ENCODE peak calls at places on chromosomes 16 and 17, in seven cellular contexts. C is thoracic aorta, P is neural progenitor cell, G is heart right ventricle, V is psoas muscle, T is heart left ventricle, O is fibroblast of lung. D is an unnamed sample. For H3K27me3 and H3K4me1, the result is how much of the 10 kb centered on the place peaks cover.

GRCh38 chr17:64784353-64784798 is 122.3 kb upstream of the SMURF2 start:
- DNase-seq in O (no peak), P (no peak), T (no peak), C (no peak), V (no peak), G (no peak), D (peak)

GRCh38 chr17:7393613-7394451 is 493 bp downstream of the PLSCR3 start:
- DNase-seq in O (no peak), C (no peak), P (peak), G (no peak), V (no peak), T (no peak), D (peak)

GRCh38 chr16:12507366-12507765 is 296.3 kb downstream of the CPPED1 start:
- DNase-seq in V (no peak), T (no peak), O (no peak), G (no peak), P (no peak), C (no peak), D (no peak)

GRCh38 chr17:82255573-82255972 is 17.9 kb downstream of the CSNK1D start:
- DNase-seq in G (no peak), T (no peak), V (peak), P (no peak), O (no peak), C (no peak), D (no peak)

GRCh38 chr17:59914274-59914854 is 21.4 kb downstream of the RPS6KB1 start:
- DNase-seq in G (no peak), T (no peak), P (peak), V (no peak), C (no peak), O (peak), D (no peak)

GRCh38 chr16:57060323-57061083 is 31.9 kb upstream of the CPNE2 start:
- DNase-seq in P (no peak), G (no peak), T (no peak), V (no peak), C (no peak), O (peak), D (no peak)

GRCh38 chr16:9139965-9140364 is 48.5 kb downstream of the HAPSTR1 start:
- DNase-seq in C (no peak), V (peak), O (peak), T (no peak), G (no peak), P (peak), D (peak)

GRCh38 chr17:12519956-12520594 is 145.6 kb upstream of the MYOCD start:
- DNase-seq in C (no peak), G (no peak), V (no peak), P (no peak), O (peak), T (no peak), D (no peak)

GRCh38 chr16:47008612-47009011 is 35.1 kb upstream of the DNAJA2 start:
- DNase-seq in C (no peak), T (no peak), P (no peak), V (no peak), G (no peak), O (no peak), D (no peak)

GRCh38 chr17:57995076-57995956 is 7.3 kb upstream of the VEZF1 start:
- DNase-seq in C (peak), G (peak), V (peak), P (peak), O (peak), T (peak), D (peak)

GRCh38 chr16:2924901-2925820 is 13.4 kb downstream of the FLYWCH1 start:
- DNase-seq in P (peak), T (no peak), C (no peak), V (no peak), O (no peak), G (no peak), D (peak)

GRCh38 chr17:42700890-42701289 is 18.6 kb downstream of the CNTNAP1 start:
- DNase-seq in G (no peak), O (no peak), P (no peak), T (no peak), C (no peak), V (no peak), D (no peak)

GRCh38 chr17:43105146-43105545 is 20.0 kb downstream of the BRCA1 start:
- DNase-seq in T (no peak), V (no peak), C (no peak), O (no peak), P (no peak), G (no peak), D (no peak)

GRCh38 chr17:17783825-17784598 is 52.8 kb downstream of the SREBF1 start:
- DNase-seq in O (peak), V (peak), G (peak), C (no peak), P (peak), T (peak), D (peak)

GRCh38 chr16:10871157-10871991 is 5.6 kb upstream of the CIITA start:
- DNase-seq in P (no peak), V (no peak), O (peak), G (peak), T (peak), C (no peak), D (no peak)

GRCh38 chr17:65027305-65027704 is 29.2 kb downstream of the GNA13 start:
- DNase-seq in O (peak), G (no peak), T (no peak), C (no peak), V (no peak), P (peak), D (peak)

GRCh38 chr17:79573196-79573929 is 37.5 kb downstream of the RBFOX3 start:
- DNase-seq in C (no peak), V (no peak), O (peak), G (no peak), P (no peak), T (no peak), D (no peak)

GRCh38 chr16:23155445-23156049 is 6.3 kb upstream of the USP31 start:
- DNase-seq in O (no peak), T (no peak), G (no peak), C (no peak), V (no peak), P (peak), D (peak)

GRCh38 chr17:72661093-72661944 is 431.2 kb downstream of the SLC39A11 start:
- DNase-seq in G (no peak), C (no peak), T (no peak), P (no peak), V (no peak), O (peak), D (peak)

GRCh38 chr16:12017583-12017982 is 41.0 kb downstream of the SNX29 start:
- DNase-seq in G (no peak), O (peak), T (no peak), V (no peak), C (no peak), P (no peak), D (no peak)

GRCh38 chr17:70190959-70191805 is 21.9 kb downstream of the KCNJ2 start:
- DNase-seq in G (no peak), O (peak), V (no peak), C (no peak), P (no peak), T (no peak), D (no peak)

GRCh38 chr17:17994271-17994670 is 21.6 kb downstream of the DRC3 start:
- DNase-seq in V (no peak), G (peak), P (peak), O (no peak), C (no peak), T (peak), D (peak)

GRCh38 chr16:71995038-71995437 is 5.2 kb downstream of the PKD1L3 start:
- DNase-seq in T (no peak), O (no peak), P (peak), V (no peak), C (no peak), G (no peak), D (no peak)

GRCh38 chr16:80004113-80004512 is 403.6 kb upstream of the MAF start:
- DNase-seq in O (no peak), P (no peak), T (no peak), G (no peak), C (no peak), V (no peak), D (no peak)

GRCh38 chr17:30580916-30581315 is 103.7 kb downstream of the GOSR1 start:
- DNase-seq in O (peak), V (no peak), P (no peak), C (no peak), G (no peak), T (no peak), D (no peak)

GRCh38 chr17:51044964-51045363 is 75.7 kb downstream of the SPAG9 start:
- DNase-seq in O (peak), V (no peak), T (no peak), C (no peak), G (no peak), P (peak), D (peak)

GRCh38 chr16:89505204-89506112 is 2.7 kb upstream of the SPG7 start:
- DNase-seq in C (peak), O (peak), P (no peak), G (peak), T (peak), V (peak), D (no peak)

GRCh38 chr16:53664724-53665345 is 38.8 kb downstream of the RPGRIP1L start:
- DNase-seq in T (no peak), C (no peak), G (no peak), V (no peak), O (peak), P (no peak), D (no peak)

GRCh38 chr17:37461668-37462067 is 28.0 kb upstream of the DUSP14 start:
- DNase-seq in V (no peak), P (no peak), T (no peak), G (no peak), C (no peak), O (no peak), D (no peak)

GRCh38 chr16:58366247-58367031 is 25.8 kb upstream of the GINS3 start:
- DNase-seq in G (no peak), C (no peak), T (no peak), O (peak), P (no peak), V (no peak), D (no peak)

GRCh38 chr17:56600246-56600645 is 6.7 kb downstream of the NOG start:
- DNase-seq in G (no peak), T (no peak), O (no peak), V (no peak), P (no peak), C (no peak), D (no peak)

GRCh38 chr17:56598471-56598870 is 5.0 kb downstream of the NOG start:
- DNase-seq in G (no peak), O (peak), T (no peak), V (no peak), P (no peak), C (no peak), D (no peak)

GRCh38 chr17:56597495-56597990 is 4.0 kb downstream of the NOG start:
- DNase-seq in T (no peak), P (peak), O (peak), G (peak), C (no peak), V (no peak), D (peak)

GRCh38 chr17:56599566-56599965 is 6.1 kb downstream of the NOG start:
- DNase-seq in C (no peak), O (no peak), P (no peak), G (no peak), V (no peak), T (no peak), D (no peak)

GRCh38 chr17:56599093-56599492 is 5.6 kb downstream of the NOG start:
- DNase-seq in P (no peak), O (no peak), C (no peak), G (no peak), T (no peak), V (no peak), D (no peak)
- H3K27me3 ChIP-seq in P (half or more), O (under half), C (under half), G (half or more), T (half or more), V (under half), D (half or more)

GRCh38 chr17:44587339-44587738 is 30.1 kb downstream of the FZD2 start:
- DNase-seq in C (peak), V (no peak), P (no peak), T (peak), G (peak), O (peak), D (peak)

GRCh38 chr17:44589316-44590071 is 32.2 kb downstream of the FZD2 start:
- DNase-seq in P (no peak), O (peak), T (no peak), G (no peak), C (no peak), V (no peak), D (no peak)

GRCh38 chr17:44584498-44584897 is 27.2 kb downstream of the FZD2 start:
- DNase-seq in P (no peak), O (peak), G (no peak), C (no peak), V (no peak), T (no peak), D (peak)

GRCh38 chr17:44581868-44582267 is 24.6 kb downstream of the FZD2 start:
- DNase-seq in G (no peak), P (peak), O (no peak), T (no peak), V (no peak), C (no peak), D (no peak)

DNA sequence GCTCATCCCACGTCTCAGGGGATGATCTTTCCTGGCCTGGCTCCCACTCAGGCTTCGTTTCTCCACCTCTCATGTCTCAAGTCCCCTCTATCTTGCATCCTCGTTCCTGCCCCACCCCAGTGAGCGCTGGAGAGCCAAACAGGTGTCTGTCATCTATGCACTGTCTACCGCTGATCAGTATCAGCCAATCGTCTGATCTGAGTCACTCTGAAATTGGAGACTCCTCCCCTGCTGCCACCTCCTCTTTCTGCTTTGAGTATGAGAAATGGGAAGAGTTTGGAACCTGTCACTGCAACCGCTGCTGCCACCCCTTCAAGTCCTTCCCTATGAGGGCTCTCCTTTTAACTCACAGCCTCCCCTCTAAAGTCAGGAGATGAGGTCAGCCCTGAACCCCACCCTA is 28.0 kb downstream of the FZD2 start:
- DNase-seq in C (no peak), P (no peak), T (no peak), V (no peak), O (peak), G (no peak), D (peak)
- H3K4me1 ChIP-seq in C (under half), P (under half), T (under half), V (under half), O (under half), G (under half), D (under half)

GRCh38 chr16:86492267-86492960 is 17.9 kb upstream of the FOXF1 start:
- DNase-seq in C (no peak), T (no peak), V (no peak), P (no peak), O (no peak), G (no peak), D (no peak)
- H3K27me3 ChIP-seq in C (under half), T (half or more), V (half or more), P (half or more), O (under half), G (half or more), D (half or more)

GRCh38 chr16:67166035-67166882 is 1.7 kb downstream of the HSF4 start:
- DNase-seq in G (no peak), V (no peak), T (no peak), O (no peak), P (no peak), C (no peak), D (peak)
- H3K4me1 ChIP-seq in G (half or more), V (under half), T (half or more), O (under half), P (under half), C (under half), D (under half)

DNA sequence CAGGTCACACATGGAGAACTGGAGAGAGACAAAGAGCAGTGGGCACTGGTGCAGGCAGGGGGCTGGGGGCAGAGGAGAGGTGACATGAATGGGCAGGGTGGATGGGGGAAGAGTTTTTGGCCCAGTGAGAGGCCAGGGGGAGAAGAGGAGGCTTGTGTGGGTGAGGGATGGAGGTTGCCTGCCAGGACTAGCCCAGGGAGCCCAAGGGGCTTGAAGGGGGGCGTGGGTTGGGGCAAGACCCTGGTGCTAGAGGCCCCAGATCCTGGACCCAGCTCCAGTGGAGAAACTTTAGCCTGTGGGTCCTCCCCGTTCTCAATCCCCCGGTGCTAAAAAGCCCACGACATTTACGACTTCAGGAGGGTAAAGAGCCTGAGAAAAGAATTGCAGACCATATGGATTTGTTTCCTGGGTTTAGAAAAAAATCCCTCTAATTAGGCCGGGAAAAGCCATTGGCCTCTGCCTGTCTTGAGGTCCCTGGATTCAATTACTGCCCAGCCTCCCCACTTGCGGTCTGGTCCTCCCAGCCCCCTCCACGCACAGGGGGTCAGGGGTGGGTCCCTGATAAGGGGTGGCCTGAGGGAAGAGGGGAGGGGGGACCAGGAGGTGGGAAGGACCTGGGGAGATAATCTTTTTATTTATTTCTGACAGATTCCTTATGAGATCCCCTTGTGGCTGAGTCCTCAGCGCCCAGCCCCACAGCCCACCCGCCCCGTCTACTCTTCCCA is 33.0 kb downstream of the NGFR start:
- DNase-seq in T (no peak), G (no peak), V (no peak), O (no peak), C (no peak), P (no peak), D (no peak)
- H3K27me3 ChIP-seq in T (under half), G (half or more), V (under half), O (under half), C (under half), P (under half), D (under half)

DNA sequence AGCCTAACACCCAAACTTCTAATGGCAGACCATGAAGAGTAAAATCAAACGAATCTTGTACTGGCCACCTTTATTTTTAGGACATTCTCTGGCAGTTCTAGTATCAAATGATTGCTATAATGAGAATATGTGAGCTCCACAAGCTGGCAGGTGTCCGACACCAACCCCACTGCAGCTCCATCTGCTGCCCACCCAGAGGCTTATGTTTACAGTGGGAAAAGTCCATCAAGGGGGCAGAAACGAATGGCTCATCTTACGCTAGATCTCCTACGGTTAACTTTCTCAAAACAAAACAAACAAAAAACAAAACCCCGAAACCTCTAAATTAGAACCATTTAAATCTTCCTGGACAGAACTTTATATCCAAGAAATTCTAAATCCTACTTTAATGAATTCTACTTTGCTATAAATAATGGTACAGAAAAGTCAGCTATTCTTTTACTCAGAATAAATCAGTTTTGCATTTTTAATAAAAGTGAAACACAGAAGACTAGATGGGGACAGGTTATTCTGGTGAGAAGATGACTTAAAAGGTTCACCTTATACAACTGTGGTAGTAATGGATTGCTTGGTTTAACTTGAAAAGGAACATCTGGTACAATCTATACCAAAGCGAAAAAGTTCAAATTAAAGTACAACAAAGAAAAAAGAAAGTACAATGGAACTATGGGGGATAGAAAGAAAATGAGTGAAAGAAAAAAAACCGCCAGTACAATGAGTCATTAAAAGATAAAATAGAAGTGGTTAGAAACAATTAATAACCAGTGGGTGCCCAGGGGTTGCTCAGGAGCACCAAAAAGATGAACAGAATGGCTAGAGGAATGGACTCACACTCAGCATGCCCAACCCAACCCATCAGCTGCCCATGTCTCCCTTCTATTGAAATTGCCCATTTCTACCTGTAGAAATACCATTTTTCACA is 40.2 kb downstream of the GRB2 start:
- DNase-seq in G (no peak), V (no peak), P (peak), O (peak), C (no peak), T (no peak), D (no peak)
- H3K4me1 ChIP-seq in G (under half), V (half or more), P (under half), O (under half), C (under half), T (half or more), D (under half)

GRCh38 chr17:39352986-39353385 is 48.4 kb downstream of the FBXL20 start:
- DNase-seq in G (no peak), P (no peak), V (no peak), T (no peak), C (no peak), O (no peak), D (no peak)
- H3K27me3 ChIP-seq in G (under half), P (under half), V (under half), T (under half), C (under half), O (under half), D (under half)

GRCh38 chr16:75095637-75096036 is 20.9 kb downstream of the LDHD start:
- DNase-seq in O (no peak), G (no peak), V (no peak), T (no peak), C (no peak), P (no peak), D (no peak)
- H3K4me1 ChIP-seq in O (under half), G (under half), V (under half), T (under half), C (under half), P (under half), D (under half)

D was measured in endodermal cell.